ENCODE peak calls at places on chromosomes 11 and 22, in seven cellular contexts. U is HFF-Myc; F is type B pancreatic cell; W is CD8-positive, alpha-beta T cell; L is HFFc6; I is AG10803; C is cardiac muscle cell. N is an unnamed sample.

GRCh38 chr22:23547818-23548500 is 32.1 kb downstream of the IGLL1 start:
- DNase-seq in U (no peak), F (no peak), W (no peak), L (no peak), I (no peak), C (no peak), N (no peak)

GRCh38 chr11:26551186-26551801 is 20.8 kb downstream of the MUC15 start:
- DNase-seq in U (peak; percentile 6), F (no peak), W (no peak), L (no peak), I (peak; percentile 40), C (peak; percentile 23), N (no peak)

GRCh38 chr11:86811637-86812321 is 11.4 kb downstream of the PRSS23 start:
- DNase-seq in U (no peak), F (no peak), W (no peak), L (peak; percentile 69), I (peak; percentile 64), C (peak; percentile 59), N (no peak)

GRCh38 chr11:19598876-19599275 is 113.8 kb upstream of the NAV2 start:
- DNase-seq in U (no peak), F (no peak), W (no peak), L (no peak), I (no peak), C (no peak), N (no peak)

GRCh38 chr11:86484164-86484794 is 109.6 kb downstream of the CCDC81 start:
- DNase-seq in U (peak; percentile 47), F (no peak), W (no peak), L (peak; percentile 79), I (peak; percentile 100), C (peak; percentile 86), N (no peak)

GRCh38 chr11:8384199-8384821 is 120.6 kb upstream of the LMO1 start:
- DNase-seq in U (no peak), F (no peak), W (no peak), L (no peak), I (peak; percentile 15), C (peak; percentile 65), N (peak; percentile 86)

GRCh38 chr11:128207861-128208321 is 379.5 kb downstream of the ETS1 start:
- DNase-seq in U (no peak), F (no peak), W (no peak), L (peak; percentile 74), I (peak; percentile 99), C (peak; percentile 99), N (no peak)

GRCh38 chr22:38494939-38495338 is 11.2 kb downstream of the DDX17 start:
- DNase-seq in U (no peak), F (no peak), W (no peak), L (no peak), I (no peak), C (no peak), N (no peak)

GRCh38 chr11:47241740-47242400 is 6.7 kb downstream of the ACP2 start:
- DNase-seq in U (no peak), F (no peak), W (no peak), L (peak; percentile 55), I (peak; percentile 62), C (no peak), N (no peak)

GRCh38 chr22:45210577-45211431 is 29.9 kb downstream of the KIAA0930 start:
- DNase-seq in U (peak; percentile 88), F (no peak), W (no peak), L (peak; percentile 77), I (peak; percentile 94), C (no peak), N (peak; percentile 55)

GRCh38 chr22:30843245-30843644 is 125.3 kb downstream of the MORC2 start:
- DNase-seq in U (no peak), F (peak; percentile 8), W (no peak), L (no peak), I (no peak), C (peak; percentile 24), N (no peak)

GRCh38 chr11:11039249-11039965 is 181.6 kb upstream of the ZBED5 start:
- DNase-seq in U (no peak), F (no peak), W (no peak), L (no peak), I (no peak), C (no peak), N (no peak)

GRCh38 chr11:102580185-102580951 is 44.8 kb downstream of the MMP20 start:
- DNase-seq in U (no peak), F (no peak), W (no peak), L (no peak), I (no peak), C (no peak), N (no peak)

DNA sequence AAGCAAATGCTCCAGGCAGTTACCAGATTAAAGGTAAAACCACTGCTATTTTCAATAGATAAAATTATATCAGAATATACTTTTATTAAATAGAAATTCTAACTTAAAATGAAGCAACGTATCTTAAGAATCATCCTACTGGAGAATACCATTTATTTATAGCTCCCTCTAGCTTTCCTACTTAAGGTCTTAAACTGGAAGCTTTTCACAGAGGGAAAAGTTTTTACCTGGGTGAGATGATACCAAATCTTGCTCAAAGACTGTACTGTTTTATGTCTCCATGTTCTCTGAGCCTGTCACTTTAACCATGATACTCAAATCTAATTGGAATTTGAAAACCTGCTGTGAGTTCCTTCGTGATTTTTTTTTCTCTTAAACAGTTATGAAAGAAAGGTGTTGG is 291.8 kb downstream of the AASDHPPT start:
- DNase-seq in U (no peak), F (no peak), W (no peak), L (no peak), I (no peak), C (peak; percentile 5), N (no peak)
- TF ChIP-seq CTCF in U (no peak), F (no peak), W (no peak), L (peak; percentile 37), I (peak; percentile 20), C (no peak), N (no peak)

GRCh38 chr11:6474806-6475500 is 1.2 kb upstream of the TRIM3 start:
- DNase-seq in U (no peak), F (no peak), W (no peak), L (no peak), I (no peak), C (no peak), N (no peak)

GRCh38 chr11:6474423-6474792 is 667 bp upstream of the TRIM3 start:
- DNase-seq in U (no peak), F (no peak), W (no peak), L (peak; percentile 23), I (no peak), C (no peak), N (no peak)

GRCh38 chr11:6472934-6473333 is 807 bp downstream of the TRIM3 start:
- DNase-seq in U (no peak), F (no peak), W (no peak), L (no peak), I (no peak), C (no peak), N (no peak)

GRCh38 chr11:6475936-6476335 is 2.2 kb upstream of the TRIM3 start:
- DNase-seq in U (no peak), F (no peak), W (no peak), L (no peak), I (no peak), C (no peak), N (no peak)

GRCh38 chr11:6473481-6474422 is at the start of gene TRIM3:
- DNase-seq in U (peak; percentile 59), F (peak; percentile 90), W (peak; percentile 74), L (peak; percentile 78), I (peak; percentile 87), C (peak; percentile 94), N (peak; percentile 99)
- TF ChIP-seq CTCF in U (peak; percentile 35), F (peak; percentile 39), W (no peak), L (peak; percentile 53), I (peak; percentile 51), C (peak; percentile 46), N (no peak)

DNA sequence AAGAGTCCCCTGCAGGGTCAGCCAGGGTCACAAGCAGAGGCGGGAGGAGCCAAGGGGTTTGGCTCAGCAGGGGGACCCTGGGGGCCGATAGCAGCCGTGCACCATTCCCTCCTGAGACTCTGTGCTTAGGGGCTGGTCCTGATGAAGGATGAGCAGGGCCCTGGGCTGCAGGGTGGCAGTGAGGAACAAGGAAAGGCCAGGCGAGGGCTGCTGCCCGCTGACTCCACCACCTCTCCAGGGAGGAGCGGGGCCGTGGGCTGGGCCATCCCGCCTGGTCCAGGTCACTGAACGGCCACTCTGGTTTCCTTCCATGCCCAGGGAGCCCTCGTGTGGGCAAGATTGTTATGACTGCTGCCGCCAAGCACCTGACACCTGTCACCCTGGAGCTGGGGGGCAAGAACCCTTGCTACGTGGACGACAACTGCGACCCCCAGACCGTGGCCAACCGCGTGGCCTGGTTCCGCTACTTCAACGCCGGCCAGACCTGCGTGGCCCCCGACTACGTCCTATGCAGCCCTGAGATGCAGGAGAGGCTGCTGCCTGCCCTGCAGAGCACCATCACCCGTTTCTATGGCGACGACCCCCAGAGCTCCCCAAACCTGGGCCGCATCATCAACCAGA is 9.2 kb upstream of the NDUFS8 start:
- DNase-seq in U (no peak), F (no peak), W (no peak), L (no peak), I (no peak), C (no peak), N (peak; percentile 84)
- TF ChIP-seq CTCF in U (peak; percentile 11), F (peak; percentile 46), W (no peak), L (no peak), I (no peak), C (peak; percentile 33), N (peak; percentile 50)

DNA sequence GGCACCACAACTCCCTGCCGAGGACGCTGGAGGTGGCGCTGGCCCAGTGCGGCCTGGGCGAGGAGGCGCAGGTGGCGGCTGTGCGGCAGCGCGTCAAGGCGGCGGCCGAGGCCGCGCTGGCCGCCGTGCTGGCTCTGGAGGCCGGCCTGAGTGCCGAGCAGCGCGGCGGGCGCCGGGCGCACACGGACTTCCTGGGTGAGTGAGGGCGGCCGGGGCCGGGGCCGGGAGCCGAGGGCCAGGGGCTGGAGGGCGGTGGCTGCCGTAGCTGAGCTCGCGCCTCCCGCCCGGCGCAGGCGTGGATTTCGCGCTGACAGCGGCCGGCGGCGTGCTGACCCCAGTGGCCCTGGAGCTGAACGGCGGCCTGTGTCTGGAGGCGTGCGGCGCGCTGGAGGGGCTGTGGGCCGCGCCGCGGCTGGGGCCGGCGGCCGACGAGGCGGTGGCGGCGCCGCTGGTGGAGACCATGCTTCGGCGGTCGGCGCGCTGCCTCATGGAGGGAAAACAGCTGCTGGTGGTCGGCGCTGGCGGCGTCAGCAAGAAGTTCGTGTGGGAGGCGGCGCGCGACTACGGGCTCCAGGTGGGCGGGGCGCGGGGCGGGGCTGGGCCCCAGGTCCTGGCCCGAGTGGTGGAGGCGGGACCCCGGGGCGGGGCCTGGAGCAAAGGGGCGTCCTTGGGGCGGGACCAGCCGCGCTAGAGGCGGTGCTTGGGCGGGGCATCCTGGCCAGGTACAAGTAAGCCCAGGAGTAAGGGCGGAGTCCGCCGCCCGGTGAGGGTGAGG is 5.4 kb downstream of the CARNS1 start:
- DNase-seq in U (peak; percentile 45), F (peak; percentile 99), W (peak; percentile 99), L (peak; percentile 79), I (peak; percentile 81), C (peak; percentile 95), N (peak; percentile 99)
- TF ChIP-seq CTCF in U (no peak), F (peak; percentile 19), W (no peak), L (no peak), I (no peak), C (no peak), N (no peak)

GRCh38 chr11:112345708-112346107 is 85.0 kb upstream of the PLET1 start:
- DNase-seq in U (no peak), F (no peak), W (no peak), L (no peak), I (no peak), C (no peak), N (no peak)
- TF ChIP-seq CTCF in U (peak; percentile 32), F (peak; percentile 36), W (no peak), L (peak; percentile 20), I (no peak), C (peak; percentile 8), N (no peak)

GRCh38 chr11:130164221-130164570 is 4.6 kb downstream of the ST14 start:
- DNase-seq in U (no peak), F (no peak), W (no peak), L (no peak), I (no peak), C (no peak), N (no peak)
- TF ChIP-seq CTCF in U (no peak), F (no peak), W (no peak), L (no peak), I (no peak), C (no peak), N (no peak)

N was measured in kidney.